ENCODE peak calls at places on chromosomes 4 and X, in four cellular contexts. One of them, this sample, is unnamed.

GRCh38 chr4:125390126-125390525 is 75.4 kb downstream of the FAT4 start:
- DNase-seq in endodermal cell: no peak
- DNase-seq in stomach: no peak
- DNase-seq in tibial nerve: no peak
- DNase-seq in this sample: no peak

GRCh38 chr4:163988921-163989320 is 494.4 kb downstream of the TMA16 start:
- DNase-seq in endodermal cell: peak; percentile 74
- DNase-seq in stomach: no peak
- DNase-seq in tibial nerve: no peak
- DNase-seq in this sample: no peak

GRCh38 chr4:87092389-87093141 is 127.9 kb downstream of the KLHL8 start:
- DNase-seq in endodermal cell: no peak
- DNase-seq in stomach: peak; percentile 72
- DNase-seq in tibial nerve: peak; percentile 57
- DNase-seq in this sample: peak; percentile 68

GRCh38 chrX:41823402-41823801 is 99.4 kb downstream of the GPR82 start:
- DNase-seq in endodermal cell: no peak
- DNase-seq in stomach: no peak
- DNase-seq in tibial nerve: no peak
- DNase-seq in this sample: no peak

GRCh38 chrX:69126642-69127041 is 38.6 kb downstream of the PJA1 start:
- DNase-seq in endodermal cell: no peak
- DNase-seq in stomach: peak; percentile 31
- DNase-seq in tibial nerve: no peak
- DNase-seq in this sample: no peak

GRCh38 chrX:138885886-138886285 is 174.4 kb upstream of the FGF13 start:
- DNase-seq in endodermal cell: no peak
- DNase-seq in stomach: no peak
- DNase-seq in tibial nerve: no peak
- DNase-seq in this sample: no peak

GRCh38 chr4:108256538-108256937 is 87.8 kb upstream of the LEF1 start:
- DNase-seq in endodermal cell: no peak
- DNase-seq in stomach: no peak
- DNase-seq in tibial nerve: no peak
- DNase-seq in this sample: no peak

GRCh38 chrX:135988245-135988644 is 3.0 kb downstream of the SLC9A6 start:
- DNase-seq in endodermal cell: no peak
- DNase-seq in stomach: no peak
- DNase-seq in tibial nerve: no peak
- DNase-seq in this sample: no peak

GRCh38 chr4:174214102-174214878 is 69.2 kb downstream of the FBXO8 start:
- DNase-seq in endodermal cell: peak; percentile 84
- DNase-seq in stomach: no peak
- DNase-seq in tibial nerve: no peak
- DNase-seq in this sample: no peak

GRCh38 chrX:34909151-34909550 is 33.4 kb upstream of the FAM47B start:
- DNase-seq in endodermal cell: no peak
- DNase-seq in stomach: no peak
- DNase-seq in tibial nerve: no peak
- DNase-seq in this sample: no peak

GRCh38 chr4:57051100-57051499 is 59.1 kb downstream of the IGFBP7 start:
- DNase-seq in endodermal cell: no peak
- DNase-seq in stomach: no peak
- DNase-seq in tibial nerve: no peak
- DNase-seq in this sample: no peak

GRCh38 chr4:4248036-4248884 is at the start of gene TMEM128:
- DNase-seq in endodermal cell: peak; percentile 97
- DNase-seq in stomach: peak; percentile 94
- DNase-seq in tibial nerve: peak; percentile 93
- DNase-seq in this sample: peak; percentile 89
- TF ChIP-seq CTCF in endodermal cell: peak; percentile 20
- TF ChIP-seq CTCF in stomach: peak; percentile 16
- TF ChIP-seq CTCF in tibial nerve: no peak
- TF ChIP-seq CTCF in this sample: peak; percentile 25

DNA sequence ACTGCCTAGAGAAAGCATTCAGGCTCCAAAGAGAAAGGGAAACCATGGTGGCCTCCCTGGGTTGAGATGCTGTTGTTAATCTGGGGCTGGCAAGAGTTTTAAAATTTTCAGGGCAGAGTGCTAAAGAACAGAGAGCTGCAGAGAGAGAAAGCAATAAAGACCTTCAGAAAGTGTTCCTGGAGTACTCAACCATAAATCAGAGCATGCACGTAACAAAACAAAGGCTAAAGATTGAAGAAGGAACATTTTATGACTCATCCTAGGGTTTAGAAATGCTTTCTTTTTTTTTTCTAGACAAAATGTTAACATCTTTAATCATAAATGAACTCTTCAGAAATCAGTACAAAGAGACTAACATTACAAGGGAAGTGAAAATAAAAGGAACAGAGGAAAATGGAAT is 562.3 kb upstream of the NDST4 start:
- DNase-seq in endodermal cell: no peak
- DNase-seq in stomach: no peak
- DNase-seq in tibial nerve: no peak
- DNase-seq in this sample: no peak
- H3K4me1 ChIP-seq in endodermal cell: no peaks in the 10 kb centered on the region
- H3K4me1 ChIP-seq in stomach: no peaks in the 10 kb centered on the region
- H3K4me1 ChIP-seq in tibial nerve: no peaks in the 10 kb centered on the region
- H3K4me1 ChIP-seq in this sample: no peaks in the 10 kb centered on the region

DNA sequence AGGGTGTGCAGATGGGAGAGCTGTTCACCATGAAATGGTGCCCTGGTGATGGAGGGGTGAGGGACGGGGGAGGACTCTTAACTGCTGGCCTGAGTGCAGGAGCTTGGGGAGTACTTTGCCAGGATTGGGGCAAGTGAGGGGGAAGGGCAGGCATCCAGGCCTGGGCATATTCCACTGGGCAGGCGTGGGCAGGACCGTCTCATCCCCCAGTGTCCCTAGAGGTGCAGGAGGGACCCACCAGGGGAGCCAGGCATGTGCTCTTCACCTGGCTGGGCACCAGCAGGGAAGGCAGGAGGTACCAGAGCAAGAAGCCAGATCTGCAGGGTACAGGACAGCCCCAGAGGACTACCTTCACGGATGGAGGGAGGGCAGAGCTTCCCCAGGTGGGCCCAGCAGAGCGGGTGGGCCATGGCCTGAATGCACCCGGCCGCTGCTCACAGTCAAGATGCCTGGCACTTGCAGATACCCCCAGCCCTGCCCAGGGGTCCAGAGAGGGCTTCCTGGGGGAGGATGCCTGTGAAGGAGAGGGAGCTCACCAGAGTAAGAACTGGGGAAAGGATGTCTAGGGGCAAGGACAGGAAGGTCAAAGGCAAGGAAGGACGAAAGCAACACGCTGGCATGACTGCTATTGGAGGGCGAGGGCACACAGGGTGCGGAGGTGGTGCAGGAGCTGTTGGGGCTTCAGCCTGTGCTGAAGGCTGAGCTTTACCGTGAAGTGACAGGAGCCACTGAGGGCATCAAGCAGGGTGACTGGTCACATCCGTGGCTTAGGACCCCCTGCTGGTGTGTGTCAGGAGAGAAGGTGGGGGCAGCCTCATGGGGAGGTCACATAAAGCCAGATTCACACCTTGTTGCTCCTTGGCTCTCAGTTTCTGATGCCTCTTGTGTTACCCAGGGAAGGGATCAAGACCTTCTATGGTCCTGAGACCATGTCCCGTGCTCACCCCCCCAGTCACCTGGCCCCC is 68.2 kb upstream of the NKX1-1 start:
- DNase-seq in endodermal cell: no peak
- DNase-seq in stomach: no peak
- DNase-seq in tibial nerve: no peak
- DNase-seq in this sample: no peak
- H3K4me3 ChIP-seq in endodermal cell: no peak overlapping the region
- H3K4me3 ChIP-seq in stomach: no peak overlapping the region
- H3K4me3 ChIP-seq in tibial nerve: no peak overlapping the region
- H3K4me3 ChIP-seq in this sample: no peak overlapping the region

GRCh38 chr4:24515698-24516097 is 68.7 kb downstream of the DHX15 start:
- DNase-seq in endodermal cell: peak; percentile 64
- DNase-seq in stomach: no peak
- DNase-seq in tibial nerve: no peak
- DNase-seq in this sample: no peak
- TF ChIP-seq CTCF in endodermal cell: peak; percentile 61
- TF ChIP-seq CTCF in stomach: no peak
- TF ChIP-seq CTCF in tibial nerve: no peak
- TF ChIP-seq CTCF in this sample: no peak

GRCh38 chrX:11099465-11099864 is 11.7 kb upstream of the HCCS start:
- DNase-seq in endodermal cell: no peak
- DNase-seq in stomach: no peak
- DNase-seq in tibial nerve: no peak
- DNase-seq in this sample: no peak

GRCh38 chrX:11103006-11103405 is 8.1 kb upstream of the HCCS start:
- DNase-seq in endodermal cell: no peak
- DNase-seq in stomach: no peak
- DNase-seq in tibial nerve: no peak
- DNase-seq in this sample: no peak

GRCh38 chrX:11103751-11104150 is 7.4 kb upstream of the HCCS start:
- DNase-seq in endodermal cell: no peak
- DNase-seq in stomach: no peak
- DNase-seq in tibial nerve: no peak
- DNase-seq in this sample: no peak

GRCh38 chrX:11097920-11098319 is 13.2 kb upstream of the HCCS start:
- DNase-seq in endodermal cell: no peak
- DNase-seq in stomach: no peak
- DNase-seq in tibial nerve: no peak
- DNase-seq in this sample: no peak

GRCh38 chrX:11100281-11101035 is 10.7 kb upstream of the HCCS start:
- DNase-seq in endodermal cell: peak; percentile 62
- DNase-seq in stomach: peak; percentile 34
- DNase-seq in tibial nerve: peak; percentile 33
- DNase-seq in this sample: no peak
- H3K4me1 ChIP-seq in endodermal cell: no peaks in the 10 kb centered on the region
- H3K4me1 ChIP-seq in stomach: no peaks in the 10 kb centered on the region
- H3K4me1 ChIP-seq in tibial nerve: no peaks in the 10 kb centered on the region
- H3K4me1 ChIP-seq in this sample: no peaks in the 10 kb centered on the region

GRCh38 chrX:137566746-137567473 is 983 bp downstream of the ZIC3 start:
- DNase-seq in endodermal cell: peak; percentile 51
- DNase-seq in stomach: no peak
- DNase-seq in tibial nerve: no peak
- DNase-seq in this sample: no peak

GRCh38 chrX:137568741-137569469 is 3.0 kb downstream of the ZIC3 start:
- DNase-seq in endodermal cell: peak; percentile 69
- DNase-seq in stomach: no peak
- DNase-seq in tibial nerve: no peak
- DNase-seq in this sample: no peak

GRCh38 chrX:137565921-137566745 is at the start of gene ZIC3:
- DNase-seq in endodermal cell: peak; percentile 93
- DNase-seq in stomach: peak; percentile 63
- DNase-seq in tibial nerve: peak; percentile 8
- DNase-seq in this sample: no peak

GRCh38 chrX:137567474-137568232 is 1.7 kb downstream of the ZIC3 start:
- DNase-seq in endodermal cell: peak; percentile 57
- DNase-seq in stomach: no peak
- DNase-seq in tibial nerve: no peak
- DNase-seq in this sample: no peak

DNA sequence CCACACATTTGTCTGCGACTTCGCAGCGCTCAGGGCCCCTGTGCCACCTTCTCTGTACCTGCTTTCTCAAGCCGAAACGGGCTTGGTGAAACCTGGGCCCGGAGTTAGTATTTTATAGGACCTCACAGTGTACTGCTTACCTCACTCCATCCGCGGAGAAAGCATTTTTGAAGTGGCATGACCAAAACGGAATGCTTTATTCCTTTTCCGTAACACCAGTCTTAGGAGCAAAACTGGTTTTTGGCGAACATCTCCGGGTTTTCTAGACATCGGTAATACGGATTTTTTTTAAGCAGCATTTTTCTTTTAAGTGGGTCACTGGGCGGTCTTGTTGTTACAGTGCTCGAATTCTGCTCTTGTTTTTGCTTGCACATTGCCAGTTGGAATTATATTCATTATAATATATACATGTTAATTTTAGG is 3.6 kb downstream of the ZIC3 start:
- DNase-seq in endodermal cell: no peak
- DNase-seq in stomach: no peak
- DNase-seq in tibial nerve: no peak
- DNase-seq in this sample: no peak
- H3K4me3 ChIP-seq in endodermal cell: peak overlapping the region; percentile 98
- H3K4me3 ChIP-seq in stomach: peak overlapping the region; percentile 14
- H3K4me3 ChIP-seq in tibial nerve: no peak overlapping the region
- H3K4me3 ChIP-seq in this sample: no peak overlapping the region